ENCODE peak calls at places on chromosomes 16 and 17, in six cellular contexts. One of them, this sample, is unnamed.

GRCh38 chr16:50598256-50598894 is 50.2 kb downstream of the NKD1 start:
- DNase-seq in stomach: peak; percentile 61
- DNase-seq in Panc1: no peak
- DNase-seq in T-helper 1 cell: no peak
- DNase-seq in T follicular helper cell: no peak
- DNase-seq in iris pigment epithelial cell: no peak
- DNase-seq in this sample: no peak

GRCh38 chr16:9906218-9906617 is 276.0 kb downstream of the GRIN2A start:
- DNase-seq in T follicular helper cell: no peak
- DNase-seq in iris pigment epithelial cell: no peak
- DNase-seq in stomach: no peak
- DNase-seq in T-helper 1 cell: no peak
- DNase-seq in Panc1: no peak
- DNase-seq in this sample: no peak

GRCh38 chr17:55266051-55266957 is 1.5 kb downstream of the HLF start:
- DNase-seq in stomach: no peak
- DNase-seq in T follicular helper cell: no peak
- DNase-seq in T-helper 1 cell: no peak
- DNase-seq in Panc1: no peak
- DNase-seq in iris pigment epithelial cell: no peak
- DNase-seq in this sample: no peak

GRCh38 chr17:81039854-81040758 is 5.2 kb downstream of the BAIAP2 start:
- DNase-seq in Panc1: no peak
- DNase-seq in iris pigment epithelial cell: peak; percentile 71
- DNase-seq in T-helper 1 cell: no peak
- DNase-seq in T follicular helper cell: no peak
- DNase-seq in stomach: no peak
- DNase-seq in this sample: no peak

GRCh38 chr17:79970576-79971068 is 65.0 kb downstream of the TBC1D16 start:
- DNase-seq in iris pigment epithelial cell: peak; percentile 44
- DNase-seq in Panc1: no peak
- DNase-seq in stomach: peak; percentile 57
- DNase-seq in T-helper 1 cell: peak; percentile 47
- DNase-seq in T follicular helper cell: peak; percentile 13
- DNase-seq in this sample: peak; percentile 82

GRCh38 chr16:28157768-28158535 is 53.8 kb downstream of the XPO6 start:
- DNase-seq in stomach: no peak
- DNase-seq in Panc1: no peak
- DNase-seq in T-helper 1 cell: no peak
- DNase-seq in T follicular helper cell: no peak
- DNase-seq in iris pigment epithelial cell: peak; percentile 82
- DNase-seq in this sample: no peak

GRCh38 chr17:32659419-32659842 is 172.6 kb downstream of the CDK5R1 start:
- DNase-seq in T-helper 1 cell: peak; percentile 37
- DNase-seq in stomach: peak; percentile 77
- DNase-seq in iris pigment epithelial cell: peak; percentile 71
- DNase-seq in Panc1: peak; percentile 79
- DNase-seq in T follicular helper cell: peak; percentile 26
- DNase-seq in this sample: peak; percentile 63

GRCh38 chr17:8126306-8127066 is 2.6 kb upstream of the HES7 start:
- DNase-seq in T follicular helper cell: no peak
- DNase-seq in iris pigment epithelial cell: peak; percentile 64
- DNase-seq in Panc1: no peak
- DNase-seq in T-helper 1 cell: peak; percentile 47
- DNase-seq in stomach: no peak
- DNase-seq in this sample: peak; percentile 65

GRCh38 chr17:30000001-30000754 is 58.7 kb downstream of the EFCAB5 start:
- DNase-seq in stomach: no peak
- DNase-seq in T-helper 1 cell: no peak
- DNase-seq in iris pigment epithelial cell: no peak
- DNase-seq in Panc1: no peak
- DNase-seq in T follicular helper cell: no peak
- DNase-seq in this sample: peak; percentile 30

GRCh38 chr17:53627511-53627910 is 195.2 kb upstream of the KIF2B start:
- DNase-seq in T follicular helper cell: no peak
- DNase-seq in iris pigment epithelial cell: peak; percentile 69
- DNase-seq in Panc1: no peak
- DNase-seq in stomach: no peak
- DNase-seq in T-helper 1 cell: no peak
- DNase-seq in this sample: no peak

GRCh38 chr17:1546292-1546922 is 16.2 kb downstream of the PITPNA start:
- DNase-seq in iris pigment epithelial cell: no peak
- DNase-seq in stomach: no peak
- DNase-seq in T follicular helper cell: no peak
- DNase-seq in Panc1: no peak
- DNase-seq in T-helper 1 cell: no peak
- DNase-seq in this sample: no peak

GRCh38 chr17:27294689-27295630 is 1.0 kb downstream of the WSB1 start:
- DNase-seq in T-helper 1 cell: peak; percentile 66
- DNase-seq in Panc1: peak; percentile 41
- DNase-seq in iris pigment epithelial cell: peak; percentile 87
- DNase-seq in T follicular helper cell: peak; percentile 22
- DNase-seq in stomach: peak; percentile 61
- DNase-seq in this sample: peak; percentile 59

GRCh38 chr17:44522883-44523671 is 19.9 kb upstream of the GPATCH8 start:
- DNase-seq in Panc1: no peak
- DNase-seq in T follicular helper cell: peak; percentile 12
- DNase-seq in iris pigment epithelial cell: peak; percentile 70
- DNase-seq in stomach: peak; percentile 83
- DNase-seq in T-helper 1 cell: peak; percentile 33
- DNase-seq in this sample: peak; percentile 75

GRCh38 chr17:13592427-13592826 is 9.3 kb downstream of the HS3ST3A1 start:
- DNase-seq in T-helper 1 cell: no peak
- DNase-seq in iris pigment epithelial cell: no peak
- DNase-seq in stomach: no peak
- DNase-seq in T follicular helper cell: no peak
- DNase-seq in Panc1: no peak
- DNase-seq in this sample: no peak

GRCh38 chr17:41613277-41614082 is 913 bp upstream of the KRT16 start:
- DNase-seq in T-helper 1 cell: no peak
- DNase-seq in Panc1: no peak
- DNase-seq in iris pigment epithelial cell: no peak
- DNase-seq in stomach: no peak
- DNase-seq in T follicular helper cell: no peak
- DNase-seq in this sample: no peak

GRCh38 chr16:68751160-68751559 is 14.1 kb downstream of the CDH1 start:
- DNase-seq in T-helper 1 cell: no peak
- DNase-seq in Panc1: no peak
- DNase-seq in T follicular helper cell: no peak
- DNase-seq in stomach: no peak
- DNase-seq in iris pigment epithelial cell: no peak
- DNase-seq in this sample: no peak

GRCh38 chr17:21358682-21359482 is 17.3 kb upstream of the KCNJ12 start:
- DNase-seq in iris pigment epithelial cell: peak; percentile 12
- DNase-seq in stomach: peak; percentile 71
- DNase-seq in T follicular helper cell: no peak
- DNase-seq in T-helper 1 cell: no peak
- DNase-seq in Panc1: no peak
- DNase-seq in this sample: no peak

GRCh38 chr17:79620207-79621038 is 9.6 kb upstream of the RBFOX3 start:
- DNase-seq in iris pigment epithelial cell: no peak
- DNase-seq in T-helper 1 cell: no peak
- DNase-seq in Panc1: no peak
- DNase-seq in stomach: no peak
- DNase-seq in T follicular helper cell: no peak
- DNase-seq in this sample: no peak